ENCODE peak calls at places on chromosomes 12 and 14, in five cellular contexts. One of them, this sample, is unnamed.

GRCh38 chr14:33280646-33281045 is 342.0 kb downstream of the NPAS3 start:
- DNase-seq in NB4: no peak
- DNase-seq in heart left ventricle: no peak
- DNase-seq in tibial nerve: no peak
- DNase-seq in stomach: no peak
- DNase-seq in this sample: no peak

GRCh38 chr12:55682087-55682796 is 25.5 kb downstream of the ITGA7 start:
- DNase-seq in NB4: no peak
- DNase-seq in heart left ventricle: no peak
- DNase-seq in tibial nerve: no peak
- DNase-seq in stomach: no peak
- DNase-seq in this sample: no peak

GRCh38 chr14:64734990-64735389 is 30.8 kb downstream of the PLEKHG3 start:
- DNase-seq in NB4: no peak
- DNase-seq in heart left ventricle: no peak
- DNase-seq in tibial nerve: peak
- DNase-seq in stomach: no peak
- DNase-seq in this sample: peak

GRCh38 chr12:87870061-87870460 is 159.1 kb downstream of the C12orf50 start:
- DNase-seq in NB4: no peak
- DNase-seq in heart left ventricle: no peak
- DNase-seq in tibial nerve: no peak
- DNase-seq in stomach: no peak
- DNase-seq in this sample: no peak

GRCh38 chr12:99960312-99960711 is 24.4 kb downstream of the ANKS1B start:
- DNase-seq in NB4: no peak
- DNase-seq in heart left ventricle: no peak
- DNase-seq in tibial nerve: no peak
- DNase-seq in stomach: no peak
- DNase-seq in this sample: no peak

GRCh38 chr14:34926552-34926951 is 51.4 kb upstream of the BAZ1A start:
- DNase-seq in NB4: no peak
- DNase-seq in heart left ventricle: no peak
- DNase-seq in tibial nerve: no peak
- DNase-seq in stomach: no peak
- DNase-seq in this sample: no peak

GRCh38 chr12:124565656-124566180 is 1.7 kb downstream of the NCOR2 start:
- DNase-seq in NB4: no peak
- DNase-seq in heart left ventricle: no peak
- DNase-seq in tibial nerve: no peak
- DNase-seq in stomach: no peak
- DNase-seq in this sample: no peak

GRCh38 chr12:15757553-15758255 is 31.5 kb downstream of the EPS8 start:
- DNase-seq in NB4: peak
- DNase-seq in heart left ventricle: no peak
- DNase-seq in tibial nerve: no peak
- DNase-seq in stomach: peak
- DNase-seq in this sample: no peak

GRCh38 chr12:74514098-74514872 is 23.4 kb upstream of the ATXN7L3B start:
- DNase-seq in NB4: no peak
- DNase-seq in heart left ventricle: no peak
- DNase-seq in tibial nerve: no peak
- DNase-seq in stomach: no peak
- DNase-seq in this sample: no peak

GRCh38 chr14:95998656-95999055 is 40.5 kb upstream of the C14orf132 start:
- DNase-seq in NB4: no peak
- DNase-seq in heart left ventricle: no peak
- DNase-seq in tibial nerve: no peak
- DNase-seq in stomach: no peak
- DNase-seq in this sample: no peak

GRCh38 chr14:30710870-30711269 is 88.8 kb downstream of the SCFD1 start:
- DNase-seq in NB4: no peak
- DNase-seq in heart left ventricle: no peak
- DNase-seq in tibial nerve: no peak
- DNase-seq in stomach: no peak
- DNase-seq in this sample: no peak

GRCh38 chr12:78192979-78193378 is 362.3 kb downstream of the NAV3 start:
- DNase-seq in NB4: no peak
- DNase-seq in heart left ventricle: no peak
- DNase-seq in tibial nerve: no peak
- DNase-seq in stomach: no peak
- DNase-seq in this sample: no peak

GRCh38 chr12:56590237-56590830 is 39.8 kb downstream of the BAZ2A start:
- DNase-seq in NB4: peak
- DNase-seq in heart left ventricle: no peak
- DNase-seq in tibial nerve: no peak
- DNase-seq in stomach: no peak
- DNase-seq in this sample: no peak

GRCh38 chr14:98130691-98131090 is 1141.3 kb downstream of the BCL11B start:
- DNase-seq in NB4: no peak
- DNase-seq in heart left ventricle: no peak
- DNase-seq in tibial nerve: no peak
- DNase-seq in stomach: no peak
- DNase-seq in this sample: no peak

GRCh38 chr12:75759842-75760260 is 248.4 kb upstream of the KRR1 start:
- DNase-seq in NB4: no peak
- DNase-seq in heart left ventricle: no peak
- DNase-seq in tibial nerve: no peak
- DNase-seq in stomach: no peak
- DNase-seq in this sample: no peak

GRCh38 chr12:57864382-57864781 is 17.9 kb upstream of the CTDSP2 start:
- DNase-seq in NB4: no peak
- DNase-seq in heart left ventricle: no peak
- DNase-seq in tibial nerve: no peak
- DNase-seq in stomach: no peak
- DNase-seq in this sample: no peak

GRCh38 chr14:63544641-63545234 is 1.6 kb upstream of the PPP2R5E start:
- DNase-seq in NB4: peak
- DNase-seq in heart left ventricle: no peak
- DNase-seq in tibial nerve: no peak
- DNase-seq in stomach: no peak
- DNase-seq in this sample: no peak

GRCh38 chr14:106564058-106564643 is 1037.8 kb downstream of the TMEM121 start:
- DNase-seq in NB4: peak
- DNase-seq in heart left ventricle: no peak
- DNase-seq in tibial nerve: no peak
- DNase-seq in stomach: no peak
- DNase-seq in this sample: no peak

GRCh38 chr12:53720946-53721345 is 6.3 kb downstream of the CALCOCO1 start:
- DNase-seq in NB4: no peak
- DNase-seq in heart left ventricle: no peak
- DNase-seq in tibial nerve: no peak
- DNase-seq in stomach: no peak
- DNase-seq in this sample: no peak

GRCh38 chr12:64457036-64457435 is 5.1 kb downstream of the TBK1 start:
- DNase-seq in NB4: peak
- DNase-seq in heart left ventricle: no peak
- DNase-seq in tibial nerve: no peak
- DNase-seq in stomach: no peak
- DNase-seq in this sample: no peak

GRCh38 chr12:2779281-2779680 is 15.5 kb upstream of the FKBP4 start:
- DNase-seq in NB4: peak
- DNase-seq in heart left ventricle: no peak
- DNase-seq in tibial nerve: no peak
- DNase-seq in stomach: no peak
- DNase-seq in this sample: no peak

GRCh38 chr12:125065021-125065752 is at the start of gene AACS:
- DNase-seq in NB4: peak
- DNase-seq in heart left ventricle: peak
- DNase-seq in tibial nerve: peak
- DNase-seq in stomach: peak
- DNase-seq in this sample: peak

GRCh38 chr12:9372202-9372601 is 164.0 kb upstream of the PZP start:
- DNase-seq in NB4: peak
- DNase-seq in heart left ventricle: no peak
- DNase-seq in tibial nerve: no peak
- DNase-seq in stomach: no peak
- DNase-seq in this sample: no peak

GRCh38 chr12:124210991-124211577 is 83.8 kb upstream of the RFLNA start:
- DNase-seq in NB4: no peak
- DNase-seq in heart left ventricle: no peak
- DNase-seq in tibial nerve: no peak
- DNase-seq in stomach: no peak
- DNase-seq in this sample: no peak

GRCh38 chr12:105738036-105738435 is 400.7 kb downstream of the NUAK1 start:
- DNase-seq in NB4: no peak
- DNase-seq in heart left ventricle: peak
- DNase-seq in tibial nerve: peak
- DNase-seq in stomach: no peak
- DNase-seq in this sample: no peak

GRCh38 chr14:73232984-73233383 is 4.3 kb upstream of the PAPLN start:
- DNase-seq in NB4: no peak
- DNase-seq in heart left ventricle: no peak
- DNase-seq in tibial nerve: no peak
- DNase-seq in stomach: no peak
- DNase-seq in this sample: no peak

GRCh38 chr14:73230051-73230450 is 7.3 kb upstream of the PAPLN start:
- DNase-seq in NB4: no peak
- DNase-seq in heart left ventricle: no peak
- DNase-seq in tibial nerve: no peak
- DNase-seq in stomach: no peak
- DNase-seq in this sample: no peak

GRCh38 chr14:73234029-73234428 is 3.3 kb upstream of the PAPLN start:
- DNase-seq in NB4: no peak
- DNase-seq in heart left ventricle: no peak
- DNase-seq in tibial nerve: no peak
- DNase-seq in stomach: no peak
- DNase-seq in this sample: no peak

GRCh38 chr14:73233564-73233963 is 3.7 kb upstream of the PAPLN start:
- DNase-seq in NB4: no peak
- DNase-seq in heart left ventricle: no peak
- DNase-seq in tibial nerve: no peak
- DNase-seq in stomach: no peak
- DNase-seq in this sample: no peak

GRCh38 chr14:73231874-73232851 is 5.1 kb upstream of the PAPLN start:
- DNase-seq in NB4: peak
- DNase-seq in heart left ventricle: no peak
- DNase-seq in tibial nerve: no peak
- DNase-seq in stomach: no peak
- DNase-seq in this sample: no peak
- TF ChIP-seq CTCF in NB4: no peak
- TF ChIP-seq CTCF in heart left ventricle: no peak
- TF ChIP-seq CTCF in tibial nerve: no peak
- TF ChIP-seq CTCF in stomach: peak
- TF ChIP-seq CTCF in this sample: no peak

GRCh38 chr12:10716704-10717315 is 6.3 kb downstream of the YBX3 start:
- DNase-seq in NB4: peak
- DNase-seq in heart left ventricle: peak
- DNase-seq in tibial nerve: peak
- DNase-seq in stomach: peak
- DNase-seq in this sample: peak

GRCh38 chr12:10717410-10717809 is 5.7 kb downstream of the YBX3 start:
- DNase-seq in NB4: no peak
- DNase-seq in heart left ventricle: no peak
- DNase-seq in tibial nerve: no peak
- DNase-seq in stomach: no peak
- DNase-seq in this sample: no peak

GRCh38 chr12:10716277-10716676 is 6.8 kb downstream of the YBX3 start:
- DNase-seq in NB4: no peak
- DNase-seq in heart left ventricle: no peak
- DNase-seq in tibial nerve: no peak
- DNase-seq in stomach: no peak
- DNase-seq in this sample: no peak

GRCh38 chr12:10719482-10719881 is 3.6 kb downstream of the YBX3 start:
- DNase-seq in NB4: no peak
- DNase-seq in heart left ventricle: no peak
- DNase-seq in tibial nerve: no peak
- DNase-seq in stomach: no peak
- DNase-seq in this sample: no peak

DNA sequence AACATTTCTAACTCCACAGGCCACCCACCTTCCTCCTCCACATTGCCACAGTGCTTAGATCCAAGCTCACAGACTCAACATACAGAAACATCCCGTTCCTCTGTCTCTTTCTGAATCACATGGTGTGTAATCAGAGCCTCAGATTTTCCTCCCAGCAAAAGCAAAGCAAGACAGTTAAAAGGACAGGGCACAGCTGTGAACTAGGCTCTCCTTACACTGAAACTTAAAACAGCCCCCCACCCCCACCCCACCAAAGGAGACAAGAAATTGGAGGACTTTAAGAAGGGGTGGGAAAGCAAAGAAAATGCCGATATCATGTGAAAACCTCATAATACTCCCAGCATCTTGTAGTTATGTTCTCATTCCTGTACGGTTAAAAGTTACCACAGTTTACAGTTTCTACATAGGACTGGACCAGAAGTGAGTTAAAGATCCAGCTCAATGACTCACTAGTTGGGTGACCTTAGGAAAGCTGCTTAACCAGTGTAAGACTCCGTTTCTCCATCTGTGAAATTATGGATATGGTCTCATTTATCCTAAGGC is 4.8 kb downstream of the YBX3 start:
- DNase-seq in NB4: no peak
- DNase-seq in heart left ventricle: no peak
- DNase-seq in tibial nerve: no peak
- DNase-seq in stomach: no peak
- DNase-seq in this sample: no peak
- TF ChIP-seq POLR2A in NB4: no peak
- TF ChIP-seq POLR2A in heart left ventricle: no peak
- TF ChIP-seq POLR2A in tibial nerve: no peak
- TF ChIP-seq POLR2A in stomach: no peak
- TF ChIP-seq POLR2A in this sample: no peak

GRCh38 chr12:116561181-116561821 is 2.1 kb downstream of the MAP1LC3B2 start:
- DNase-seq in NB4: peak
- DNase-seq in heart left ventricle: no peak
- DNase-seq in tibial nerve: no peak
- DNase-seq in stomach: no peak
- DNase-seq in this sample: no peak
- TF ChIP-seq CTCF in NB4: no peak
- TF ChIP-seq CTCF in heart left ventricle: no peak
- TF ChIP-seq CTCF in tibial nerve: no peak
- TF ChIP-seq CTCF in stomach: no peak
- TF ChIP-seq CTCF in this sample: no peak

DNA sequence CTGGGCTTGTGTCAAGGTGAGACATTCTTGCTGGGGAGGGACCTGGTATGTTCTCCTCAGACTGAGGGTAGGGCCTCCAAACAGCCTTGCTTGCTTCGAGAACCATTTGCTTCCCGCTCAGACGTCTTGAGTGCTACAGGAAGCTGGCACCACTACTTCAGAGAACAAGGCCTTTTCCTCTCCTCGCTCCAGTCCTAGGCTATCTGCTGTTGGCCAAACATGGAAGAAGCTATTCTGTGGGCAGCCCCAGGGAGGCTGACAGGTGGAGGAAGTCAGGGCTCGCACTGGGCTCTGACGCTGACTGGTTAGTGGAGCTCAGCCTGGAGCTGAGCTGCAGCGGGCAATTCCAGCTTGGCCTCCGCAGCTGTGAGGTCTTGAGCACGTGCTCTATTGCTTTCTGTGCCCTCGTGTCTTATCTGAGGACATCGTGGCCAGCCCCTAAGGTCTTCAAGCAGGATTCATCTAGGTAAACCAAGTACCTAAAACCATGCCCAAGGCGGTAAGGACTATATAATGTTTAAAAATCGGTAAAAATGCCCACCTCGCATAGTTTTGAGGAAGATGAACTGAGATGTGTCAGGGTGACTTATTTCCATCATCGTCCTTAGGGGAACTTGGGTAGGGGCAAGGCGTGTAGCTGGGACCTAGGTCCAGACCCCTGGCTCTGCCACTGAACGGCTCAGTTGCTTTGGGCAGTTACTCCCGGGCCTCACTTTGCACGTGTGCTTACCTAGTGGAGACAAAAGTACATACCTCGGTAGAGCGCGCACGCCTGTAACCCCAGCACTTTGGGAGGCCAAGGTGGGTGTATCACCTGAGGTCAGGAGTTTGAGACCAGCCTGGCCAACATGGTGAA is 4.3 kb downstream of the GAPDH start:
- DNase-seq in NB4: peak
- DNase-seq in heart left ventricle: no peak
- DNase-seq in tibial nerve: no peak
- DNase-seq in stomach: no peak
- DNase-seq in this sample: no peak
- TF ChIP-seq POLR2A in NB4: peak
- TF ChIP-seq POLR2A in heart left ventricle: no peak
- TF ChIP-seq POLR2A in tibial nerve: no peak
- TF ChIP-seq POLR2A in stomach: no peak
- TF ChIP-seq POLR2A in this sample: no peak